ENCODE peak calls at places on chromosomes 16 and 17, in nine cellular contexts. B, F, L, Q, X, C, H, N and S are unnamed samples.

GRCh38 chr16:16850274-16850673 is 471.3 kb downstream of the NPIPA7 start:
- DNase-seq in B (no peak), F (no peak), L (no peak), Q (no peak), X (no peak), C (no peak), H (no peak), N (no peak), S (no peak)

GRCh38 chr16:1055557-1055924 is 17.0 kb upstream of the SSTR5 start:
- DNase-seq in B (no peak), F (no peak), L (no peak), Q (no peak), X (no peak), C (no peak), H (no peak), N (no peak), S (no peak)

GRCh38 chr16:14961405-14962186 is 13.2 kb upstream of the PDXDC1 start:
- DNase-seq in B (no peak), F (no peak), L (no peak), Q (no peak), X (no peak), C (no peak), H (no peak), N (no peak), S (no peak)

GRCh38 chr17:73042809-73043685 is 49.4 kb downstream of the SLC39A11 start:
- DNase-seq in B (peak), F (peak), L (no peak), Q (peak), X (no peak), C (no peak), H (no peak), N (no peak), S (no peak)

GRCh38 chr16:88901718-88902337 is 35.4 kb upstream of the PABPN1L start:
- DNase-seq in B (no peak), F (no peak), L (no peak), Q (no peak), X (no peak), C (no peak), H (no peak), N (no peak), S (no peak)

GRCh38 chr16:84597518-84598390 is 20.1 kb downstream of the COTL1 start:
- DNase-seq in B (no peak), F (no peak), L (no peak), Q (no peak), X (no peak), C (no peak), H (no peak), N (no peak), S (no peak)

GRCh38 chr16:55508271-55508921 is 476 bp upstream of the LPCAT2 start:
- DNase-seq in B (no peak), F (no peak), L (no peak), Q (no peak), X (no peak), C (no peak), H (no peak), N (no peak), S (no peak)

GRCh38 chr16:82157836-82158235 is 12.2 kb downstream of the MPHOSPH6 start:
- DNase-seq in B (peak), F (no peak), L (peak), Q (no peak), X (no peak), C (no peak), H (no peak), N (no peak), S (no peak)

GRCh38 chr16:85949787-85950186 is 50.8 kb downstream of the IRF8 start:
- DNase-seq in B (no peak), F (no peak), L (no peak), Q (no peak), X (no peak), C (no peak), H (no peak), N (no peak), S (no peak)

GRCh38 chr16:85948870-85949269 is 49.9 kb downstream of the IRF8 start:
- DNase-seq in B (no peak), F (no peak), L (no peak), Q (no peak), X (no peak), C (no peak), H (no peak), N (no peak), S (no peak)

GRCh38 chr16:85946680-85947510 is 47.9 kb downstream of the IRF8 start:
- DNase-seq in B (no peak), F (no peak), L (no peak), Q (no peak), X (no peak), C (no peak), H (no peak), N (no peak), S (no peak)

GRCh38 chr16:85945424-85945751 is 46.4 kb downstream of the IRF8 start:
- DNase-seq in B (no peak), F (no peak), L (no peak), Q (no peak), X (no peak), C (no peak), H (no peak), N (no peak), S (no peak)

DNA sequence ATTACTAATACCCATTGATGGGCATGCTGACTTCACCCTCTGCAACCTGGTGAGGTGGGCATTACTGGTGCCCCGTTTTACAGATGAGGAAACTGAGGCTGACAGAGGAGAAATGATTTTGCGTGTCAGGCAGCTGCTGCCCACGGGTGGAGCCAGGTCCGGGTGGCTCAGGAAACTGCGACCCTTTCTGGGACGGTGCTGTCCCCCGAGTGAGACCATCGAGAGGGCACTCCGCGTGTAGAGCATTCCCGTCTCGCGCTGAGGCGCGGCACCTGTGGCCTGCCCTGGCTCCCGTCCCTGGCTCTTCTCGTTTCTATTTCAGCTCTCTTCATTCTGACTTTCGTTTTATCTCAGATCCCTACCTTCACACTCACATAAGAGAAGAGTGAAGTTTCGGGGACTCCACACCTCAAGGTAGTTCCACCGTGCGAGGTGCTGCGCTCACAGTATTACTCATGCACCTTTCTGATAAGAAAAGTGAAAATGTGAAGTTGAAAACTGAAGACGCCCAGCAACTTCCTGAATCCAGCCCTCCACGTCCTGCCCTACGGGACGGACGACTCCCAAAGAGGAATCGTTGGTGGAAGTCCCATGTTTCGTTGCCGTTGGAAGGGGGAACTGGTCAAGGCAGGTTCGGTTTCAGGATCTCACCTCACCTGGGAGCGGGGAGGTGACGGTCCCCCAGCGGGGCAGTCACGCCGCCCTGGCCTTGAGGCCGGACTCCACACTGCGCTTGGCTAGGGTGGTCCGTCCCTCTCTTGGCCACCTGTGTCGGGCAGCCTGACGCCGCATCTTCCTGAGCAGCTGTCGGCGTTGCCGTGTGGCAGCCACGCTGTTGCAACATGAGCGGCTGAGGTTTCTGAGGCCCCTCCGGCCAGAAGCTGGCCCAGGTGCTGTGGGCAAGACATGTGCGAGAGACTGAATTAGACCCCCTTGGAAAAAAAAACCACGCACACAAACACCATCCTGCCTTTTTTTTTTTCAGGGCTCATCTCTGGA is 48.8 kb downstream of the IRF8 start:
- DNase-seq in B (no peak), F (no peak), L (peak), Q (no peak), X (no peak), C (no peak), H (no peak), N (no peak), S (no peak)
- H3K4me3 ChIP-seq in B (no peak), F (no peak), L (peak), Q (no peak), X (peak), C (no peak), H (no peak), N (no peak), S (no peak)

GRCh38 chr17:2710804-2711607 is 558 bp downstream of the CLUH start:
- DNase-seq in B (peak), F (peak), L (peak), Q (no peak), X (no peak), C (no peak), H (peak), N (no peak), S (no peak)

GRCh38 chr17:2710075-2710803 is 1.3 kb downstream of the CLUH start:
- DNase-seq in B (no peak), F (no peak), L (no peak), Q (no peak), X (no peak), C (no peak), H (peak), N (no peak), S (no peak)

GRCh38 chr17:2707721-2708584 is 3.6 kb downstream of the CLUH start:
- DNase-seq in B (peak), F (no peak), L (no peak), Q (no peak), X (peak), C (no peak), H (peak), N (no peak), S (no peak)

GRCh38 chr17:2708585-2709172 is 2.9 kb downstream of the CLUH start:
- DNase-seq in B (no peak), F (no peak), L (no peak), Q (no peak), X (no peak), C (no peak), H (peak), N (no peak), S (no peak)

DNA sequence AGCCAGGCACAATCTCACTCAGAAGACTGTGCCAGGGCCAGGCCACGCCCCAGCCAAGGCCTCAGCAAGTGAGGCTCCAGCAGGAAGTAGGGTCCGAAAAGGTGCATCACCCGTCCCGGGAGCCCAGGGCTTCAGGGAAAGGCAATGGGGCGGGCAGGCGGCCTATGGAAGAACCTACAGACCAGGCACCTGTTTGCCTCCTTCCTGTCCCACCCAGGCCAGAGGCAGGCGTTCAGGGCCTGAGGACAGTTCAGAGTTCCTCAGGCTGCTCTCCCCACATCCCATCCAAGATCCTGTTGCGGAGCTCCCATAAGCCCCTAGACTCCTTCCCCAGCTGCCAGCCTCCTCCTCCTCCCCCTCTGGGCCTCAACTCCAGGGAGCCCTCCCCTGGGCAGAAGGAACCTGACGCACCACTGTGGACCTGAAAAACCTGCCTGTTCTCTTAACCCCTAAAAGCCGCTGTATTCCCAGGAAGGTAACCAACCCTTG is 2.3 kb downstream of the CLUH start:
- DNase-seq in B (no peak), F (peak), L (no peak), Q (no peak), X (no peak), C (no peak), H (peak), N (no peak), S (no peak)
- H3K4me3 ChIP-seq in B (no peak), F (peak), L (no peak), Q (peak), X (peak), C (no peak), H (peak), N (peak), S (peak)

DNA sequence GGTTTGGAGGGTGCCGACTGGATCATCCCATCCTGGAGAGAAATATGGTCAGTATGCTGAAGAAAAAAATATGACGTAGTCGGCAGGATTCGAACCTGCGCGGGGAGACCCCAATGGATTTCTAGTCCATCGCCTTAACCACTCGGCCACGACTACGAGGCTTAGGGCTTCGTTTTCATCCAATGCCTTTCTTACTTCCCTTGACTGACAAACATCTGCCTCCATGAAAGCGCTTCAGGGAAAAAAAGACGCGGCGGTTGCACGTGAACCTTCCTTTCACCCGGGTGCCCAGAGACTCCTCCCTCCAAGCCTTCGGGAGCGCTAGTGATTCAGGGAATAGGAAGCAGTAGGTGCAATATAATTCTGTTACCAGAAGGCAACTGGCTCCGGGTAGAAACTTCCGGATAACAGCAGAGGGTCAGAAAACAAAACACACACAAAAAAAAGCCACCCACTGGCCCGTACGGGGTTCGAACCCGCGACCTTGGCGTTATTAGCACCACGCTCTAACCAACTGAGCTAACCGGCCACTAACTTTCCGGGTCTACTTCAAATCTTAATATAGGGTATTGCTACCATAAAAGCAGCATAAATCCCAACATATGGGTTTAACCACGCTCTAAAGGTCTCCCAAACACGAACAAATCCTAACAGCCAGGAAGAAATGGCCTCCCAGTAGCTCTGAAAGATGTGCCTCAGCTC is 16.3 kb upstream of the AURKB start:
- DNase-seq in B (peak), F (peak), L (no peak), Q (peak), X (peak), C (peak), H (peak), N (no peak), S (no peak)
- H3K4me3 ChIP-seq in B (peak), F (no peak), L (no peak), Q (peak), X (peak), C (peak), H (peak), N (peak), S (peak)

GRCh38 chr16:27402964-27403600 is 1.1 kb downstream of the IL21R start:
- DNase-seq in B (no peak), F (no peak), L (no peak), Q (no peak), X (no peak), C (no peak), H (no peak), N (no peak), S (no peak)
- H3K4me3 ChIP-seq in B (no peak), F (no peak), L (peak), Q (no peak), X (no peak), C (no peak), H (peak), N (no peak), S (no peak)